ENCODE peak calls at places on chromosomes 16 and 17, in nine cellular contexts. A, H, C, X, S, U, J, Z and T are unnamed samples.

GRCh38 chr16:23843143-23843542 is 7.4 kb downstream of the PRKCB start:
- DNase-seq in C (no peak), S (no peak), Z (no peak), J (no peak), U (no peak), H (no peak), A (no peak), X (no peak), T (no peak)

GRCh38 chr16:82584553-82585152 is 42.1 kb upstream of the CDH13 start:
- DNase-seq in X (no peak), H (no peak), A (no peak), C (no peak), S (no peak), Z (no peak), J (no peak), U (no peak), T (no peak)

GRCh38 chr17:43813386-43813785 is 19.6 kb downstream of the MPP3 start:
- DNase-seq in H (no peak), U (no peak), Z (no peak), A (no peak), J (no peak), S (no peak), X (no peak), C (no peak), T (no peak)

GRCh38 chr17:74513987-74514631 is 17.2 kb downstream of the CD300LB start:
- DNase-seq in C (peak), U (peak), Z (peak), S (no peak), A (peak), X (peak), H (no peak), J (no peak), T (no peak)

GRCh38 chr16:50369133-50369804 is 481 bp upstream of the BRD7 start:
- DNase-seq in C (no peak), S (no peak), Z (no peak), A (no peak), J (no peak), X (no peak), U (no peak), H (no peak), T (no peak)

GRCh38 chr17:41338961-41339485 is 11.6 kb downstream of the KRT33A start:
- DNase-seq in C (no peak), S (no peak), H (no peak), X (no peak), U (no peak), Z (peak), A (no peak), J (no peak), T (no peak)

GRCh38 chr16:84082110-84082509 is 34.6 kb downstream of the MBTPS1 start:
- DNase-seq in S (no peak), C (no peak), X (no peak), Z (no peak), A (peak), U (no peak), H (no peak), J (no peak), T (no peak)

GRCh38 chr16:67648764-67649407 is 3.9 kb downstream of the CARMIL2 start:
- DNase-seq in C (no peak), X (no peak), U (no peak), J (no peak), A (peak), S (no peak), H (no peak), Z (no peak), T (no peak)

GRCh38 chr17:48048321-48049140 is at the start of gene NFE2L1:
- DNase-seq in H (peak), Z (peak), U (peak), X (peak), J (peak), C (peak), S (peak), A (peak), T (peak)

GRCh38 chr16:77599793-77600415 is 122.4 kb upstream of the NUDT7 start:
- DNase-seq in X (peak), Z (peak), U (peak), J (peak), A (peak), H (no peak), S (no peak), C (peak), T (no peak)

GRCh38 chr17:81500026-81500425 is 12.6 kb downstream of the ACTG1 start:
- DNase-seq in A (peak), X (no peak), H (no peak), Z (no peak), U (no peak), S (no peak), C (no peak), J (no peak), T (no peak)

GRCh38 chr17:62091804-62092203 is 26.7 kb upstream of the MED13 start:
- DNase-seq in C (no peak), U (no peak), Z (no peak), H (no peak), S (no peak), J (no peak), A (no peak), X (no peak), T (no peak)

GRCh38 chr17:4199818-4200402 is 56.9 kb downstream of the CYB5D2 start:
- DNase-seq in X (peak), U (peak), Z (peak), A (peak), J (peak), H (no peak), C (no peak), S (no peak), T (no peak)

GRCh38 chr17:42200702-42201101 is 6.4 kb upstream of the GHDC start:
- DNase-seq in A (no peak), J (no peak), U (peak), C (peak), X (no peak), H (no peak), Z (no peak), S (no peak), T (peak)

GRCh38 chr16:14409563-14409962 is 220.5 kb downstream of the PARN start:
- DNase-seq in H (peak), Z (peak), C (no peak), A (no peak), S (no peak), U (peak), J (no peak), X (no peak), T (peak)

GRCh38 chr17:43830510-43831145 is 2.3 kb downstream of the MPP3 start:
- DNase-seq in A (no peak), Z (no peak), J (no peak), H (no peak), X (no peak), S (no peak), C (no peak), U (no peak), T (peak)

GRCh38 chr17:58324409-58325288 is 3.9 kb downstream of the TSPOAP1 start:
- DNase-seq in J (no peak), Z (peak), X (peak), H (no peak), S (no peak), U (no peak), C (no peak), A (peak), T (peak)

GRCh38 chr17:39485555-39485954 is 24.3 kb downstream of the CDK12 start:
- DNase-seq in A (no peak), C (no peak), S (no peak), J (no peak), X (no peak), Z (peak), U (peak), H (no peak), T (no peak)

GRCh38 chr17:73592531-73592961 is 51.7 kb downstream of the SDK2 start:
- DNase-seq in S (no peak), A (no peak), X (peak), J (no peak), U (no peak), Z (no peak), H (no peak), C (no peak), T (no peak)

GRCh38 chr17:68603663-68604062 is 2.5 kb upstream of the FAM20A start:
- DNase-seq in Z (no peak), A (no peak), U (no peak), H (no peak), J (no peak), X (no peak), C (no peak), S (no peak), T (no peak)

GRCh38 chr17:50259484-50260324 is 14.6 kb upstream of the TMEM92 start:
- DNase-seq in S (peak), C (no peak), A (no peak), U (no peak), J (no peak), Z (no peak), H (no peak), X (no peak), T (peak)

GRCh38 chr16:19131809-19132777 is 18.3 kb downstream of the ITPRIPL2 start:
- DNase-seq in S (no peak), A (no peak), U (no peak), X (peak), H (no peak), C (no peak), Z (no peak), J (no peak), T (no peak)

GRCh38 chr16:50021509-50021908 is 3.5 kb upstream of the CNEP1R1 start:
- DNase-seq in Z (no peak), H (no peak), U (no peak), A (peak), J (no peak), S (no peak), C (peak), X (peak), T (no peak)

GRCh38 chr17:9705745-9706144 is 60.4 kb downstream of the USP43 start:
- DNase-seq in C (no peak), H (no peak), Z (no peak), J (no peak), X (no peak), U (no peak), S (no peak), A (no peak), T (no peak)

GRCh38 chr17:55348749-55349354 is 72.8 kb downstream of the MMD start:
- DNase-seq in C (peak), J (peak), H (no peak), S (peak), A (peak), Z (peak), U (peak), X (peak), T (no peak)

GRCh38 chr16:11399261-11399831 is 54.1 kb downstream of the RMI2 start:
- DNase-seq in S (no peak), H (no peak), J (no peak), U (no peak), X (no peak), Z (no peak), A (no peak), C (no peak), T (peak)

GRCh38 chr17:6910987-6911603 is 79.6 kb upstream of the TEKT1 start:
- DNase-seq in J (no peak), S (no peak), H (no peak), U (peak), C (no peak), A (peak), Z (peak), X (peak), T (no peak)

GRCh38 chr17:3030096-3030495 is 33.3 kb downstream of the OR1D5 start:
- DNase-seq in J (no peak), X (no peak), Z (peak), H (no peak), C (no peak), S (peak), A (no peak), U (peak), T (no peak)

GRCh38 chr16:66996324-66996982 is 8.1 kb downstream of the CES4A start:
- DNase-seq in S (peak), A (no peak), H (peak), C (no peak), U (peak), Z (peak), J (no peak), X (no peak), T (no peak)

GRCh38 chr17:46212634-46213435 is 19.6 kb upstream of the KANSL1 start:
- DNase-seq in J (peak), Z (peak), X (peak), S (peak), U (peak), C (peak), H (peak), A (peak), T (no peak)

GRCh38 chr17:16199093-16199492 is 16.2 kb downstream of the NCOR1 start:
- DNase-seq in U (no peak), S (no peak), H (no peak), J (no peak), Z (peak), X (no peak), C (no peak), A (peak), T (no peak)

GRCh38 chr17:31696184-31696602 is 162.9 kb downstream of the COPRS start:
- DNase-seq in Z (peak), A (peak), X (peak), C (peak), J (no peak), H (peak), S (peak), U (peak), T (peak)

GRCh38 chr17:41695954-41696720 is 7.5 kb downstream of the EIF1 start:
- DNase-seq in A (peak), S (peak), X (peak), U (peak), C (peak), J (peak), Z (peak), H (no peak), T (no peak)

GRCh38 chr17:50501054-50501453 is 7.2 kb upstream of the MYCBPAP start:
- DNase-seq in S (no peak), C (no peak), H (no peak), X (peak), A (peak), Z (no peak), J (no peak), U (peak), T (peak)

GRCh38 chr17:77649717-77650211 is 308.7 kb upstream of the TNRC6C start:
- DNase-seq in S (no peak), Z (no peak), U (peak), C (no peak), H (no peak), J (no peak), X (peak), A (no peak), T (peak)

GRCh38 chr17:42363767-42364585 is 24.3 kb downstream of the STAT3 start:
- DNase-seq in A (no peak), Z (peak), S (no peak), H (no peak), U (peak), X (no peak), J (no peak), C (no peak), T (no peak)

GRCh38 chr17:1203111-1203966 is 23.6 kb upstream of the ABR start:
- DNase-seq in S (peak), J (no peak), U (peak), H (no peak), Z (peak), X (peak), A (peak), C (peak), T (peak)